ENCODE peak calls at places on chromosomes 3 and 15, in seven cellular contexts. One of them, this sample, is unnamed.

GRCh38 chr3:5473471-5473870 is 286.0 kb downstream of the EDEM1 start:
- DNase-seq in iris pigment epithelial cell: no peak
- DNase-seq in uterus: no peak
- DNase-seq in neuronal stem cell: no peak
- DNase-seq in A172: no peak
- DNase-seq in left cardiac atrium: no peak
- DNase-seq in anterior cingulate cortex: no peak
- DNase-seq in this sample: no peak

GRCh38 chr15:77027697-77028450 is 32.9 kb downstream of the PSTPIP1 start:
- DNase-seq in iris pigment epithelial cell: no peak
- DNase-seq in uterus: peak
- DNase-seq in neuronal stem cell: peak
- DNase-seq in A172: no peak
- DNase-seq in left cardiac atrium: peak
- DNase-seq in anterior cingulate cortex: no peak
- DNase-seq in this sample: peak

GRCh38 chr15:100434038-100434437 is 92.3 kb upstream of the ADAMTS17 start:
- DNase-seq in iris pigment epithelial cell: no peak
- DNase-seq in uterus: no peak
- DNase-seq in neuronal stem cell: no peak
- DNase-seq in A172: no peak
- DNase-seq in left cardiac atrium: no peak
- DNase-seq in anterior cingulate cortex: no peak
- DNase-seq in this sample: no peak

GRCh38 chr3:156635034-156635433 is 39.4 kb upstream of the TIPARP start:
- DNase-seq in iris pigment epithelial cell: no peak
- DNase-seq in uterus: no peak
- DNase-seq in neuronal stem cell: no peak
- DNase-seq in A172: no peak
- DNase-seq in left cardiac atrium: no peak
- DNase-seq in anterior cingulate cortex: no peak
- DNase-seq in this sample: no peak

GRCh38 chr15:39095218-39095879 is 485.5 kb upstream of the THBS1 start:
- DNase-seq in iris pigment epithelial cell: no peak
- DNase-seq in uterus: no peak
- DNase-seq in neuronal stem cell: peak
- DNase-seq in A172: no peak
- DNase-seq in left cardiac atrium: no peak
- DNase-seq in anterior cingulate cortex: no peak
- DNase-seq in this sample: no peak

GRCh38 chr3:126519506-126520455 is 2.2 kb upstream of the UROC1 start:
- DNase-seq in iris pigment epithelial cell: no peak
- DNase-seq in uterus: no peak
- DNase-seq in neuronal stem cell: no peak
- DNase-seq in A172: no peak
- DNase-seq in left cardiac atrium: peak
- DNase-seq in anterior cingulate cortex: no peak
- DNase-seq in this sample: no peak

GRCh38 chr15:79180318-79180717 is 89.7 kb upstream of the RASGRF1 start:
- DNase-seq in iris pigment epithelial cell: no peak
- DNase-seq in uterus: no peak
- DNase-seq in neuronal stem cell: no peak
- DNase-seq in A172: no peak
- DNase-seq in left cardiac atrium: no peak
- DNase-seq in anterior cingulate cortex: no peak
- DNase-seq in this sample: no peak

GRCh38 chr15:86772369-86773059 is 692.8 kb downstream of the AGBL1 start:
- DNase-seq in iris pigment epithelial cell: peak
- DNase-seq in uterus: no peak
- DNase-seq in neuronal stem cell: no peak
- DNase-seq in A172: no peak
- DNase-seq in left cardiac atrium: no peak
- DNase-seq in anterior cingulate cortex: no peak
- DNase-seq in this sample: no peak

GRCh38 chr3:66948853-66949252 is 49.3 kb upstream of the KBTBD8 start:
- DNase-seq in iris pigment epithelial cell: no peak
- DNase-seq in uterus: no peak
- DNase-seq in neuronal stem cell: no peak
- DNase-seq in A172: no peak
- DNase-seq in left cardiac atrium: no peak
- DNase-seq in anterior cingulate cortex: no peak
- DNase-seq in this sample: no peak

GRCh38 chr3:117734431-117734830 is 1024.9 kb downstream of the TUSC7 start:
- DNase-seq in iris pigment epithelial cell: peak
- DNase-seq in uterus: no peak
- DNase-seq in neuronal stem cell: no peak
- DNase-seq in A172: no peak
- DNase-seq in left cardiac atrium: no peak
- DNase-seq in anterior cingulate cortex: no peak
- DNase-seq in this sample: no peak

GRCh38 chr3:14138878-14139659 is 14.2 kb downstream of the TMEM43 start:
- DNase-seq in iris pigment epithelial cell: no peak
- DNase-seq in uterus: no peak
- DNase-seq in neuronal stem cell: no peak
- DNase-seq in A172: no peak
- DNase-seq in left cardiac atrium: no peak
- DNase-seq in anterior cingulate cortex: no peak
- DNase-seq in this sample: no peak

GRCh38 chr3:182482692-182483091 is 310.6 kb upstream of the ATP11B start:
- DNase-seq in iris pigment epithelial cell: no peak
- DNase-seq in uterus: no peak
- DNase-seq in neuronal stem cell: no peak
- DNase-seq in A172: no peak
- DNase-seq in left cardiac atrium: no peak
- DNase-seq in anterior cingulate cortex: no peak
- DNase-seq in this sample: no peak

GRCh38 chr3:112089956-112090898 is 4.0 kb downstream of the C3orf52 start:
- DNase-seq in iris pigment epithelial cell: no peak
- DNase-seq in uterus: no peak
- DNase-seq in neuronal stem cell: no peak
- DNase-seq in A172: peak
- DNase-seq in left cardiac atrium: no peak
- DNase-seq in anterior cingulate cortex: no peak
- DNase-seq in this sample: no peak

GRCh38 chr3:189954733-189955665 is 165.7 kb downstream of the P3H2 start:
- DNase-seq in iris pigment epithelial cell: no peak
- DNase-seq in uterus: no peak
- DNase-seq in neuronal stem cell: no peak
- DNase-seq in A172: no peak
- DNase-seq in left cardiac atrium: no peak
- DNase-seq in anterior cingulate cortex: no peak
- DNase-seq in this sample: no peak

GRCh38 chr3:47613723-47614122 is 35.1 kb upstream of the CSPG5 start:
- DNase-seq in iris pigment epithelial cell: no peak
- DNase-seq in uterus: no peak
- DNase-seq in neuronal stem cell: no peak
- DNase-seq in A172: no peak
- DNase-seq in left cardiac atrium: no peak
- DNase-seq in anterior cingulate cortex: peak
- DNase-seq in this sample: no peak

GRCh38 chr3:151434151-151434890 is 26.5 kb downstream of the IGSF10 start:
- DNase-seq in iris pigment epithelial cell: peak
- DNase-seq in uterus: no peak
- DNase-seq in neuronal stem cell: no peak
- DNase-seq in A172: peak
- DNase-seq in left cardiac atrium: no peak
- DNase-seq in anterior cingulate cortex: no peak
- DNase-seq in this sample: no peak

This sample was measured in left ventricle myocardium superior.